ENCODE peak calls at places on chromosome 19, in four cellular contexts. One of them, this sample, is unnamed.

GRCh38 chr19:7188682-7189629 is 105.3 kb downstream of the INSR start:
- DNase-seq in kidney: no peak
- DNase-seq in naive thymus-derived CD4-positive, alpha-beta T cell: no peak
- DNase-seq in HCT116: no peak
- DNase-seq in this sample: no peak

GRCh38 chr19:38831142-38831605 is 420 bp downstream of the ECH1 start:
- DNase-seq in HCT116: no peak
- DNase-seq in kidney: peak; percentile 90
- DNase-seq in naive thymus-derived CD4-positive, alpha-beta T cell: no peak
- DNase-seq in this sample: peak; percentile 90

GRCh38 chr19:35040826-35041547 is 534 bp upstream of the HPN start:
- DNase-seq in naive thymus-derived CD4-positive, alpha-beta T cell: no peak
- DNase-seq in kidney: peak; percentile 98
- DNase-seq in HCT116: no peak
- DNase-seq in this sample: peak; percentile 93

GRCh38 chr19:51365211-51366049 is 758 bp downstream of the ETFB start:
- DNase-seq in HCT116: no peak
- DNase-seq in naive thymus-derived CD4-positive, alpha-beta T cell: peak; percentile 22
- DNase-seq in kidney: no peak
- DNase-seq in this sample: no peak

GRCh38 chr19:17049711-17050280 is 23.2 kb upstream of the CPAMD8 start:
- DNase-seq in kidney: no peak
- DNase-seq in HCT116: no peak
- DNase-seq in naive thymus-derived CD4-positive, alpha-beta T cell: no peak
- DNase-seq in this sample: no peak

GRCh38 chr19:51986309-51987291 is at the start of gene ZNF350:
- DNase-seq in kidney: peak; percentile 93
- DNase-seq in HCT116: peak; percentile 90
- DNase-seq in naive thymus-derived CD4-positive, alpha-beta T cell: peak; percentile 92
- DNase-seq in this sample: peak; percentile 94

GRCh38 chr19:48123907-48124675 is 13.5 kb upstream of the PLA2G4C start:
- DNase-seq in naive thymus-derived CD4-positive, alpha-beta T cell: no peak
- DNase-seq in HCT116: peak; percentile 39
- DNase-seq in kidney: no peak
- DNase-seq in this sample: no peak

GRCh38 chr19:50556236-50557008 is 11.8 kb downstream of the LRRC4B start:
- DNase-seq in HCT116: peak; percentile 49
- DNase-seq in kidney: peak; percentile 86
- DNase-seq in naive thymus-derived CD4-positive, alpha-beta T cell: peak; percentile 63
- DNase-seq in this sample: peak; percentile 81

GRCh38 chr19:512548-513365 is 5.5 kb downstream of the TPGS1 start:
- DNase-seq in naive thymus-derived CD4-positive, alpha-beta T cell: no peak
- DNase-seq in kidney: no peak
- DNase-seq in HCT116: no peak
- DNase-seq in this sample: peak; percentile 78

GRCh38 chr19:33685541-33685940 is 63.8 kb downstream of the CHST8 start:
- DNase-seq in naive thymus-derived CD4-positive, alpha-beta T cell: no peak
- DNase-seq in kidney: peak; percentile 22
- DNase-seq in HCT116: no peak
- DNase-seq in this sample: no peak

GRCh38 chr19:54312436-54313362 is at the start of gene LILRA5:
- DNase-seq in naive thymus-derived CD4-positive, alpha-beta T cell: no peak
- DNase-seq in HCT116: no peak
- DNase-seq in kidney: no peak
- DNase-seq in this sample: peak; percentile 78

GRCh38 chr19:13604902-13605586 is 98.8 kb upstream of the CACNA1A start:
- DNase-seq in kidney: no peak
- DNase-seq in naive thymus-derived CD4-positive, alpha-beta T cell: no peak
- DNase-seq in HCT116: no peak
- DNase-seq in this sample: no peak

GRCh38 chr19:16571689-16572331 is 405 bp downstream of the SLC35E1 start:
- DNase-seq in naive thymus-derived CD4-positive, alpha-beta T cell: no peak
- DNase-seq in kidney: peak; percentile 88
- DNase-seq in HCT116: no peak
- DNase-seq in this sample: peak; percentile 71

GRCh38 chr19:34351382-34351802 is 13.6 kb upstream of the GPI start:
- DNase-seq in naive thymus-derived CD4-positive, alpha-beta T cell: no peak
- DNase-seq in HCT116: no peak
- DNase-seq in kidney: no peak
- DNase-seq in this sample: no peak

GRCh38 chr19:7376151-7376852 is 27.6 kb downstream of the ARHGEF18 start:
- DNase-seq in HCT116: no peak
- DNase-seq in kidney: peak; percentile 41
- DNase-seq in naive thymus-derived CD4-positive, alpha-beta T cell: no peak
- DNase-seq in this sample: no peak

GRCh38 chr19:6439743-6440142 is 6.2 kb upstream of the SLC25A41 start:
- DNase-seq in kidney: no peak
- DNase-seq in naive thymus-derived CD4-positive, alpha-beta T cell: no peak
- DNase-seq in HCT116: no peak
- DNase-seq in this sample: no peak

GRCh38 chr19:7979559-7979958 is 25.9 kb downstream of the ELAVL1 start:
- DNase-seq in naive thymus-derived CD4-positive, alpha-beta T cell: no peak
- DNase-seq in kidney: peak; percentile 54
- DNase-seq in HCT116: no peak
- DNase-seq in this sample: peak; percentile 35

GRCh38 chr19:46442808-46443450 is 14.2 kb upstream of the PNMA8C start:
- DNase-seq in HCT116: no peak
- DNase-seq in naive thymus-derived CD4-positive, alpha-beta T cell: no peak
- DNase-seq in kidney: no peak
- DNase-seq in this sample: no peak

GRCh38 chr19:49672131-49672919 is 4.7 kb upstream of the PRMT1 start:
- DNase-seq in kidney: peak; percentile 89
- DNase-seq in HCT116: peak; percentile 71
- DNase-seq in naive thymus-derived CD4-positive, alpha-beta T cell: peak; percentile 62
- DNase-seq in this sample: peak; percentile 84

GRCh38 chr19:58279042-58279924 is 528 bp downstream of the ZNF8 start:
- DNase-seq in naive thymus-derived CD4-positive, alpha-beta T cell: peak; percentile 20
- DNase-seq in HCT116: no peak
- DNase-seq in kidney: peak; percentile 95
- DNase-seq in this sample: peak; percentile 76

GRCh38 chr19:23823952-23824389 is 65.3 kb upstream of the ZNF681 start:
- DNase-seq in naive thymus-derived CD4-positive, alpha-beta T cell: peak; percentile 9
- DNase-seq in kidney: no peak
- DNase-seq in HCT116: no peak
- DNase-seq in this sample: no peak

GRCh38 chr19:51148571-51148970 is 6.5 kb downstream of the SIGLEC7 start:
- DNase-seq in HCT116: no peak
- DNase-seq in naive thymus-derived CD4-positive, alpha-beta T cell: no peak
- DNase-seq in kidney: no peak
- DNase-seq in this sample: no peak

DNA sequence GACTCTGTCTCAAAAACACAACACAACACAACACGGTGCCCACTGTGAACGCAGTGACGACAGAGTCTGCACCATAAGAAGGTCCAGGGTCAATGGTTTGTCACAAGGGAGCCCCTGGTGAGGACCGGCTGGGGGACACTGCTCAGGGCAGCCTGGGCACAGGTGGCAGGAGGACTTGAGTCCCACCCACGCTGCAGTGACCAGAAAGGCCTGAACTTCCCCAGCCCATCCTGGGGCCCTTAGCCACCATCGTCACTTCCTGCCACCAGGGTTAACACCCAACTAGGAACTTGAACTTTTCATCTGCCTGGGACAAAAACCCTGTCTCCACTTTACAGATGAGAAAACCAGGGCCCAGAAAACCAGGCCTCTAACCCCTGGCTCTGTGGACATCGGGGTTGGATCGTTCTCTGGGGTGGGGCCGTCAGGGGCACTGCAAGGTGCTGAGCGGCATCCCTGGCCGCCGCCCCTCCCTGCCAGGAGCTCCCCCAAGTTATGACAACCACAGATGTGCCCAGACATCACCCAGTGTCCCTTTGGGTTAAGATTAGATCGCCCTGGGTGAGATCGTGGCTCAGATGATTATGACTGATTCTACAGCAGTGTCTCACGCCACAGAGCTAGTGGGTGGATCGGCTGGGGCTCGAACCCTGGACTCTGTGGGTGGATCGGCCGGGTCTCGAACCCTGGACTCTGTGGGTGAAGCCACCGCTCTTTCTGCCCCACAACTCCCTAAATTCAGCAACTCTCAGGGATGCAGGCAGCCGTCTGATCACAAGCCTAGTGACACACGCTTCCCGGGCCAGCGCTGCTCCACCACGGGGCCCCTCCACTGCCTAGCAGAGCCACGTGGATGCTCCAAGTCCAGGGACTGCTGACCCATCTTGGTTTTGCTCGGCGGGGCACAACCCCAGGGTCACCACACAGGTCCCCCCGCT is 14.0 kb downstream of the MOB3A start:
- DNase-seq in HCT116: no peak
- DNase-seq in kidney: peak; percentile 73
- DNase-seq in naive thymus-derived CD4-positive, alpha-beta T cell: peak; percentile 65
- DNase-seq in this sample: peak; percentile 85
- H3K4me3 ChIP-seq in HCT116: no peak overlapping the region
- H3K4me3 ChIP-seq in kidney: no peak overlapping the region
- H3K4me3 ChIP-seq in naive thymus-derived CD4-positive, alpha-beta T cell: peak overlapping the region; percentile 98
- H3K4me3 ChIP-seq in this sample: peak overlapping the region; percentile 52

GRCh38 chr19:56736571-56736970 is 65.0 kb upstream of the ZNF835 start:
- DNase-seq in kidney: no peak
- DNase-seq in naive thymus-derived CD4-positive, alpha-beta T cell: no peak
- DNase-seq in HCT116: no peak
- DNase-seq in this sample: no peak
- H3K9me3 ChIP-seq in kidney: no peaks in the 10 kb centered on the region
- H3K9me3 ChIP-seq in naive thymus-derived CD4-positive, alpha-beta T cell: peaks cover 55% of the 10 kb centered on the region
- H3K9me3 ChIP-seq in HCT116: peaks cover 22% of the 10 kb centered on the region
- H3K9me3 ChIP-seq in this sample: peaks cover 4% of the 10 kb centered on the region

DNA sequence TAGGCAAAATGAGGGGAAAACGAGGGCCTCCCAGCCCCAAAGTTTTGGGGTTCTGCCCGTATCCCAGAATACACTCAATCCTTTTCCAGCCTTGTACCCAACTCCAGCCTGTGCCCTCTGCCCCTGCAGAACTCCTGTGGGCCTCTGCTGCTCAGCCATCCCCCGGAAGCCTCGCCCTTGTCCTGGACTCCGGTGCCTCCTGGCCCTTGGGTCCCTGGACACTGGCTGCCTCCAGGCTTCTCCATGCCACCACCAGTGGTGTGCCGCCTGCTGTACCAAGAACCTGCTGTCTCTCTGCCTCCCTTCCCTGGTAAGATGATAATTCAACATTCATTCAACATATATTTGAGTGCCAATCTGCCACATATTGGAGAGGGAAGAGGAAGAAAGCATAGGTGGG is 3.8 kb downstream of the DMRTC2 start:
- DNase-seq in kidney: peak; percentile 28
- DNase-seq in naive thymus-derived CD4-positive, alpha-beta T cell: no peak
- DNase-seq in HCT116: no peak
- DNase-seq in this sample: no peak
- H3K27ac ChIP-seq in kidney: no peak overlapping the region
- H3K27ac ChIP-seq in naive thymus-derived CD4-positive, alpha-beta T cell: no peak overlapping the region
- H3K27ac ChIP-seq in HCT116: no peak overlapping the region
- H3K27ac ChIP-seq in this sample: no peak overlapping the region

GRCh38 chr19:28881616-28882015 is 331.3 kb downstream of the UQCRFS1 start:
- DNase-seq in naive thymus-derived CD4-positive, alpha-beta T cell: no peak
- DNase-seq in kidney: no peak
- DNase-seq in HCT116: no peak
- DNase-seq in this sample: no peak

GRCh38 chr19:28882818-28883217 is 330.1 kb downstream of the UQCRFS1 start:
- DNase-seq in kidney: no peak
- DNase-seq in naive thymus-derived CD4-positive, alpha-beta T cell: no peak
- DNase-seq in HCT116: no peak
- DNase-seq in this sample: no peak

GRCh38 chr19:28884786-28885476 is 328.0 kb downstream of the UQCRFS1 start:
- DNase-seq in naive thymus-derived CD4-positive, alpha-beta T cell: no peak
- DNase-seq in kidney: no peak
- DNase-seq in HCT116: no peak
- DNase-seq in this sample: no peak

GRCh38 chr19:28880735-28881401 is 332.1 kb downstream of the UQCRFS1 start:
- DNase-seq in naive thymus-derived CD4-positive, alpha-beta T cell: no peak
- DNase-seq in HCT116: no peak
- DNase-seq in kidney: no peak
- DNase-seq in this sample: no peak

DNA sequence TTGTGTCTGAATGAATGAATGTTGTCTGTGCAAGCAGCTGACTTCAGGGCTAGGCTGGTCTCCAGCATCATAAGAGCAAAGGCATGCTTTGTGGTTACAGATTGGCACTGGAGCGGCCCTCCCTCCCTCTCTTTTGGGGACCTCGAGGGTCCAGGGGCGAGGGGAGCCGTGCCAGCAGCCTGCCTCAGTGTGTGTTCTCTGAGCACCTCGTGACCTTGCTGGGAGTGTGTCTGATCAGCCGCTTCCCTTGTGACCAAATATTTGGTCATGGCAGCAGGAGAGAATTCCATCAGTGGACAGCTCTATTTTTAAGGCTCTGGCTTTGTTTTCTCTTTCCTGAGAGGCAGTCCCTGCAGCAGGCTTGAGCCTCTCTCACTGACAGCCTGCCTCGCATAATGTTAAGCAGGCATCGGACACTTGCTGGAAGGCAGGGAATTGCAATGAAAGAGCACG is 329.7 kb downstream of the UQCRFS1 start:
- DNase-seq in naive thymus-derived CD4-positive, alpha-beta T cell: no peak
- DNase-seq in kidney: no peak
- DNase-seq in HCT116: no peak
- DNase-seq in this sample: no peak
- H3K4me3 ChIP-seq in naive thymus-derived CD4-positive, alpha-beta T cell: no peak overlapping the region
- H3K4me3 ChIP-seq in kidney: no peak overlapping the region
- H3K4me3 ChIP-seq in HCT116: no peak overlapping the region
- H3K4me3 ChIP-seq in this sample: peak overlapping the region; percentile 3

GRCh38 chr19:20164456-20164855 is 2.6 kb upstream of the ZNF486 start:
- DNase-seq in HCT116: no peak
- DNase-seq in kidney: no peak
- DNase-seq in naive thymus-derived CD4-positive, alpha-beta T cell: no peak
- DNase-seq in this sample: no peak
- H3K9me3 ChIP-seq in HCT116: no peaks in the 10 kb centered on the region
- H3K9me3 ChIP-seq in kidney: no peaks in the 10 kb centered on the region
- H3K9me3 ChIP-seq in naive thymus-derived CD4-positive, alpha-beta T cell: peaks cover 5% of the 10 kb centered on the region
- H3K9me3 ChIP-seq in this sample: no peaks in the 10 kb centered on the region

GRCh38 chr19:29012457-29012856 is 200.5 kb downstream of the UQCRFS1 start:
- DNase-seq in kidney: no peak
- DNase-seq in HCT116: no peak
- DNase-seq in naive thymus-derived CD4-positive, alpha-beta T cell: no peak
- DNase-seq in this sample: no peak

GRCh38 chr19:29014857-29015436 is 198.0 kb downstream of the UQCRFS1 start:
- DNase-seq in kidney: no peak
- DNase-seq in naive thymus-derived CD4-positive, alpha-beta T cell: no peak
- DNase-seq in HCT116: no peak
- DNase-seq in this sample: no peak

GRCh38 chr19:29013325-29013724 is 199.6 kb downstream of the UQCRFS1 start:
- DNase-seq in naive thymus-derived CD4-positive, alpha-beta T cell: no peak
- DNase-seq in kidney: no peak
- DNase-seq in HCT116: no peak
- DNase-seq in this sample: no peak

GRCh38 chr19:29015569-29015968 is 197.4 kb downstream of the UQCRFS1 start:
- DNase-seq in naive thymus-derived CD4-positive, alpha-beta T cell: no peak
- DNase-seq in kidney: no peak
- DNase-seq in HCT116: no peak
- DNase-seq in this sample: no peak

DNA sequence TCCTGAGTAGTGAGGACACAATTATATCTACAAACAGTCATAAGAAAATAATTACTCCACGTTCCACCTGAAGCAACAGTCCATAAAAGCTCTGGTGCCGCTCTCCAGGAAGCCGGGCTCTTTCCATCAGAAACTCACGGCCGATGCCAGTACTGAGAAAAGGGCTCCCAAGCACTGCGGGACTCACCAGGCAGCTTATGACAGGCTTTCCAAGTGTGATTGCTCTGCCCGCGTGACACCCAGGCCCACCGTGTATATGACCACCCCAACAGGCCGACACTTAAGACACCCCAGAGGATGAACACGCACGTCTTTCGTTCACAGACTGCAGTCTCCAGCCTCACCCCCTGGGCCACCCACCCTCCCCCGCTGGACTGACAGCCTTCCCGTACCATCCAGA is 199.0 kb downstream of the UQCRFS1 start:
- DNase-seq in HCT116: no peak
- DNase-seq in kidney: no peak
- DNase-seq in naive thymus-derived CD4-positive, alpha-beta T cell: no peak
- DNase-seq in this sample: no peak
- H3K27ac ChIP-seq in HCT116: no peak overlapping the region
- H3K27ac ChIP-seq in kidney: no peak overlapping the region
- H3K27ac ChIP-seq in naive thymus-derived CD4-positive, alpha-beta T cell: no peak overlapping the region
- H3K27ac ChIP-seq in this sample: no peak overlapping the region

This sample was measured in lower lobe of right lung.